ENCODE peak calls at places on chromosome X, in six cellular contexts. E, O, T, Y, W and K are unnamed samples.

GRCh38 chrX:40105016-40105790 is 7.4 kb upstream of the BCOR start:
- DNase-seq in W (peak), Y (no peak), O (no peak), T (peak), E (peak), K (peak)

GRCh38 chrX:68421651-68422050 is 11.6 kb downstream of the OPHN1 start:
- DNase-seq in E (no peak), T (no peak), O (no peak), W (no peak), Y (no peak), K (no peak)

GRCh38 chrX:26597981-26598380 is 382.0 kb downstream of the MAGEB5 start:
- DNase-seq in Y (no peak), O (no peak), T (no peak), E (no peak), W (no peak), K (no peak)

GRCh38 chrX:45172890-45173289 is 27.8 kb downstream of the DIPK2B start:
- DNase-seq in T (no peak), Y (peak), E (no peak), W (no peak), O (no peak), K (no peak)

GRCh38 chrX:40945366-40945713 is 139.9 kb upstream of the USP9X start:
- DNase-seq in E (peak), O (no peak), W (peak), T (no peak), Y (peak), K (no peak)

GRCh38 chrX:151985955-151986354 is 11.5 kb upstream of the GABRE start:
- DNase-seq in O (peak), Y (peak), E (no peak), T (no peak), W (peak), K (peak)

GRCh38 chrX:129934952-129935351 is 29.0 kb downstream of the UTP14A start:
- DNase-seq in E (no peak), O (no peak), Y (no peak), T (no peak), W (no peak), K (no peak)

GRCh38 chrX:153209347-153209746 is 30.3 kb downstream of the MAGEA1 start:
- DNase-seq in E (no peak), O (no peak), W (no peak), Y (peak), T (no peak), K (no peak)

GRCh38 chrX:71989768-71990167 is 79.1 kb downstream of the NHSL2 start:
- DNase-seq in W (peak), E (no peak), O (peak), T (no peak), Y (peak), K (no peak)

DNA sequence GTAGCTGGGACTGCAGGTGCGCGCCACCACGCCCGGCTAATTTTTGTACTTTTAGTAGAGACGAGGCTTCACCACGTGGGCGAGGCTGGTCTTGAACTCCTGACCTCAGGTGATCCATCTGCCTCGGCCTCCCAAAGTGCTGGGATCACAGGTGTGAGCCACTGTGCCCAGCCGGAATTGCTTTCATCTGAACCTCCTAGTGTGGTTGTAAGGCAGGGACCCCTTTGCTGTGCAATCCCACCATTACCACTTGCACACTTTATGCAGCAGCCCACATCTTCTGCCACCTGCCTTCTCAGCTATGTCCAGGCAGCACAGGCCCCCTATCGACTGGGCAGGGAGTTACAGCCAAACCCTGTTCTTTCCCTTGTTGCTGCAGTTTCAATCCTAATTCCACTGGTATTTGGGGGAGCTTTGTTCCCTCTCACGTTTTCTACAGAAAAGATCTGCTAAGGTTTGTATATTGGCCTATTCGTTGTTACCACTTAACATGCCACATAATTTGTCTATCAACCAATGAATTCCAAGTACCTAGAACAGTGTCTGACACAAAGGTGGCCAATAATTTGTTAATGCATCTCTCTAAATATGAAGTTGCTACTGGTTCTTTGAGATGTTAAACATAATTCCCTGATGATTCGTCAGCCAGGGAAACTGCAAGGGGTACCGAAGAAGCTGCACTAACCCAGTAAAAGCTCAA is 6.5 kb downstream of the RPL39 start:
- DNase-seq in E (peak), W (no peak), O (no peak), T (no peak), Y (peak), K (no peak)
- TF ChIP-seq CTCF in E (peak), W (no peak), O (no peak), T (peak), Y (peak), K (peak)

DNA sequence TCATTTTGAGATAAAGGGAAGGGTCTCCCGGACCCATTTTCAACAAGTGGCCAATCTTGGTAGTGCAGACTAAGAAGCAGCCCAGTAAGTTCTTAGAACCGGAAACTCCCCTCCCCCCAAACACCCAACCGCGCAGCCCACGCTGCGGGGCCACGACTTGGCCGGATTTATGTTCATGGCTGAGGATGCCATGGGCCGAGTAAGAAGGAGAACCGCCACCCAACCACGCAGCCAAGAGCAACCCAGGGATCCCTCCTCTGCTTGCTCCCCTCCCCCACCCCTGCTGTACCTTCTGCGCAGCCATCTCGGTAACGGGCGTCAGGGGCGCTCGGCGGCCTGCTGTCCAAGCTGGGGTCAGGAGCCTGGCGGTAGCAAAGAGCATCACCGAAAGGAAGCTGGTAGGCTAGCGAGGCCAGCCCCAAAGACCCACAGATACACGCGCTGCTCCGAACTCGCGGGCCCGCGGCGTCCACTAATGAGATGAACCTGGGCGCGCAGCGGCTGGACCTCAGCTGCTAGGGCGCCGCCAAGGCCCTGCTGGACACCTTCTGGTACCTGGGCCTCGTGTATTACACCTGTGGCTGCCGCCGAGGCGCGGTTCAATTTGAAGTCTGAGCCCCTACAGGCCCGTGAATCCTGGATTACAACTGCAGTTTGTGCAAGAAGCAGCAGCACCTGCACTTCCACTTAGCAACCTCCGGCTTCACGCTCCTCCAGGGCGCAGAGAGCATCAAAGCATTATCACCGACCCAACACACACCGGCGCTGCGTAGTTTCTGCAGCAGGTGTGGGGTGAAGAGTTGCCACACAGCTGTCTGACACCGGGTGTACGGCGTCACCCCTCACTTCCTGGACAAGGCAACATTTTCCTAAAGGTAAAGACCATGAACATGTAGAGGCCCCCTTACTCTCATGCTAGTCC is 63.4 kb downstream of the NUDT10 start:
- DNase-seq in E (peak), T (peak), O (no peak), Y (peak), W (no peak), K (no peak)
- TF ChIP-seq CTCF in E (no peak), T (peak), O (no peak), Y (no peak), W (peak), K (no peak)

GRCh38 chrX:11944486-11944885 is 186.4 kb downstream of the MSL3 start:
- DNase-seq in T (peak), E (peak), O (no peak), W (no peak), Y (peak), K (no peak)
- TF ChIP-seq CTCF in T (peak), E (peak), O (no peak), W (no peak), Y (peak), K (no peak)

GRCh38 chrX:29044802-29045201 is 457.6 kb downstream of the IL1RAPL1 start:
- DNase-seq in E (no peak), W (no peak), T (no peak), O (no peak), Y (peak), K (no peak)
- TF ChIP-seq CTCF in E (no peak), W (no peak), T (peak), O (no peak), Y (peak), K (no peak)

GRCh38 chrX:132490086-132490419 is 1.2 kb upstream of the MBNL3 start:
- DNase-seq in O (no peak), Y (no peak), T (no peak), E (no peak), W (no peak), K (no peak)

GRCh38 chrX:132491191-132491590 is 2.4 kb upstream of the MBNL3 start:
- DNase-seq in O (no peak), E (peak), Y (no peak), W (no peak), T (no peak), K (no peak)

GRCh38 chrX:132488092-132488749 is 617 bp downstream of the MBNL3 start:
- DNase-seq in E (peak), W (no peak), O (peak), Y (peak), T (no peak), K (no peak)

GRCh38 chrX:132488819-132489255 is at the start of gene MBNL3:
- DNase-seq in W (peak), T (peak), O (no peak), E (peak), Y (peak), K (peak)

GRCh38 chrX:132489256-132490085 is 633 bp upstream of the MBNL3 start:
- DNase-seq in E (peak), T (peak), W (peak), O (peak), Y (peak), K (peak)
- TF ChIP-seq CTCF in E (no peak), T (no peak), W (no peak), O (no peak), Y (no peak), K (no peak)

GRCh38 chrX:107566603-107567262 is 61.6 kb upstream of the PRPS1 start:
- DNase-seq in T (no peak), E (no peak), O (no peak), W (no peak), Y (no peak), K (no peak)
- TF ChIP-seq CTCF in T (no peak), E (no peak), O (no peak), W (no peak), Y (no peak), K (no peak)

DNA sequence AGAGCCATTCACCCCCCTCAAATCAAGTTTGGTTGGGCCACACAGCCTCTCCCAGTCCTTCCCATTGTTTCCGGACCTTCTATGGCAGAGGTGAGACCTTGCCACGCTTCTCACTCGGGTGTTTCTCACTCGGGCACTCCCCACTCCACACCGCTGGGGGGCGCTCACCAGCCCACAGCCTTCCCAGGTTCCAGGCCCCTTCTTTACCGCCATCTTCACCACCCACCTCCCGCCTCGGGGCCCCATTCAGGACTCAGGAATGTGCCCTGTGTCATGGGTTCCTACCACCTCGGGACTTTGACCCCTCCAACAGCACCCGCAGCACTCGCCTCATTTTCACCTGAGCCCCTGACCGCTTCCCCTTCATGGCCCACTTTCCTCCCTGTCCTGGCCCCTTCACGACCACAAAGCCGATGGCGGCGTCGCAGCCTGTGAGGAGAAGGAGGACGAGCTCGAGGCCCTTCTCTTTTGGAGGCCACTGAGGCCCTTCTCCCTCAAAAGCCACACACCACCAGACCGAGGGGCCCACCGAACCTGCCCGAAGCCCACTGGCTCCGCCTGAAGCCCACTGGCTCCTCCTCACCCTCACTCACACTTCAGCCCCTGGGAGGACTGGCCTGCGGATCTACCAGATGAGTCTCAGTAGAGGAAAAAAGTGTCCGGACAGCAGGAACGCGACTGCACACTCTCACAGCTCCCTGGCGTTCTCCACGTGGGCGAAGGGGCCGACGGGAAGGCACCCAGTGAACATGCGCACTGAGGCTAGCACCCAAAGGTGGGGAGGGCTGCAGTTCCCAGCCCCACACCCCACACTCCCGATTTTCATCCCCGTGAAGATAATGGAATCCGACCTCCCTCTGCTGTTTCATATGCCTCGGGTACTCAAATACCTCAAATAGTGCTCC is at the start of gene PAGE1:
- DNase-seq in W (no peak), T (no peak), Y (no peak), E (no peak), O (no peak), K (no peak)
- TF ChIP-seq CTCF in W (no peak), T (no peak), Y (no peak), E (no peak), O (no peak), K (no peak)

DNA sequence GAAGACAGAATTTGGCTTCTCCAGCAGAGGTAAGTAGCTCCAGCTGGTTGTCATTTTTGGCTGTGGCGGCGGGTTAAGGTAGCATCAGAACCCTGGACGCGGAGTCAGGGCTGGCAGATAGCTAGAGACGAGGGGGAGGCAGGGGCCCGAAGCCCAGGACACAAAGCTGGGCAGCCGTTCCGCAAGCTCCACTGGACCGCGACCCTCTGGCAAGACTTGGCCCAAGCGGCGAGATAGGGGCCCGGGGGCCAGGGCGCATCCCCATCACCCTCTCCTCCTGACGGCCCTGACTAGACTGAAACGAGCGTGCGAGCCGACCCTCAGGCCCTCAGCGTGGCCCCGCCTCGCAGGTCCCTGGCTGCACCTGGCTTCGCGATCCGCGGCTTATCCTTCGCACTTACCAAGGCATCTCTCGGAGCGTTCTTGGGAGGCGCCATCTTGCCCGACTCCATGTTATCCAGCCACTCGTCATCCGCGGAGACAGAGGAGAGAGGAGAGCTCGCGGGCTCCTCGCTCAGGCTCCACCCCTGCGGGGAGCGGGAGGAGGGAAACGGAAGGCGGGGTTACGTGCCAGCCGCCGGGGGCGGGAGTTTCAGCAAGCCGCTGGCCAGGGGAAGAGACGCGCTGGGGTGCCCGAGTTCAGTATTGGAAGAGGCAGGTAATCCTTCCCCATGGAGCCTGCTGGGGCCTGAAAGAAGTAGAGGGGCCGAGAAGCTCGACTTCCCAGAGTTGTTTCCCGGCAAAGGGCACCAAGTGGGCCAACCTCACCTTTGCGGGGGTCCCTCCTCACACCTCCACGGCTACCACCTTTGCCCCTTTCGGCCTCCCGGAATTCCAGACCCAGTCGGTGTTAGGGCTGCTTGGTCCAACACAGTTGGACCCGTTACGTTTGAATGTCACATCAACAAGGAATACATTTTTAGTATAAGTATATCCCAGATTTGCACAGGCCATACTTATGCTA is at the start of gene TAF9B:
- DNase-seq in T (peak), O (peak), E (peak), Y (peak), W (peak), K (peak)
- TF ChIP-seq CTCF in T (no peak), O (no peak), E (no peak), Y (no peak), W (no peak), K (no peak)

DNA sequence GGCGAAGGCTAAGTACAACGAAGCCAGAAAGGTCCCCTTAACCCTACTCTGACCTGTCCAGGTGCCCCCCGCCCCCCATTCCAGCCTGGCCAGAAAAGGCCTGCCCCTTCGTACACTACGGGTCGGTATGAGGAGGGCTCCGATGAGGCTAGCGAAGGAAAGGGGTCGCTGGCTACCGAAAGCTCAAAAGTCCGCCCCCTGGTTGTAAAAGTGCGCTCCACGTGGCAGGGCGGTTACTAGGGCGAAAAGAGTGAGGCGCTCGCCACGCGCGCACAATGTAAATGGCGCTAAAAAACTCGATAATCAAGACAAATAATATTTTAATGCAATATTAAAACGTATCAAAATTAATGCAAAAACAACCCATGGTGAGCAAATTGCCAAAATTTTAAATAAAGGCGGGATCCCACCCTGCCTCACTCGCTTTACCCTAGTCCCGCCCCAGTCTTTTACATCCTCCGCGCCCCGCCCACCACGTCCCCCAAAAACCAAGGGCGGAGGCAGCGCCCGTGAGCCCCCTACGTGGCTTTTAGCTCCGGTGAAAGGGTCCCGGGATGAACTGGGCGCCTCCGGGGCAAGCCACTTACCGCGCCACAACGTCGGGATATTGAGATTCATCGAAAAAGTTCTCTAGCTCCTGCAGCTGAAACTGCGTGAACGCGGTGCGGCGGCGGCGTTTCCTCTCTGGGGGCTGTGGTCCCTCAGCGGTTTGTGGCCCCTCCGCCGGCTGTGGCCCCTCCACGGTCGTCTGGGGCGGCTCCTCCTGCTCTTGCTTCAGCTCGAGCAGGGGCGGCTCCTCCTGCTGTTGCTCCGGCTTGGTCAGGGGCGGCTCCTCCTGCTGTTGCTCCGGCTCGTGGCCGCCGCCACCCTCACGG is 929 bp downstream of the ESX1 start:
- DNase-seq in T (peak), W (no peak), O (no peak), E (no peak), Y (no peak), K (no peak)
- TF ChIP-seq CTCF in T (peak), W (no peak), O (no peak), E (no peak), Y (peak), K (no peak)

DNA sequence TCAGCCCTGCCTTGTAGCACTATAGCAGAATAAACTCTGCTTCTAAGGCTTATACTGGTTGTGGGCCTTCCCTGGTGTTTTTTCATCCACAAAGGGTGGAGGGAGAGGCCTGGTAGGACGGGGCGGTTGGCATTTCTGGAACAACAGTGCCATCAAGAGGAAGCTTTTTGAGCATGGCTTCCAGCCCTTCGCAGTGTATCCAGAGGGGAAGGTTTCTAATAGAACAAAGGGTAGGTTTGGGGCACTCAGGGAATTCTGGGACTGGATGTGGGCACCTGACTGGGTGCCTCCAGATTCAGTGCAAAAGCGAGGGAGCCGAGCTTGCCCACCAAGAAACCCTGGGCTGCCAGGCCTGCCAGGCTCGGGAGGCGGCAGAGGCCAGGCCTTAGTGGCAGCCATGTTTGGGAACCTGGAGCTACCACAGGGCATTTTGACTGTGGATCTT is 229.6 kb upstream of the AGTR2 start:
- DNase-seq in W (peak), E (peak), Y (peak), O (no peak), T (peak), K (peak)
- TF ChIP-seq CTCF in W (peak), E (peak), Y (no peak), O (no peak), T (no peak), K (peak)